ENCODE peak calls at places on chromosome 5, in five cellular contexts. One of them, this sample, is unnamed.

GRCh38 chr5:34582364-34582763 is 73.8 kb upstream of the RAI14 start:
- DNase-seq in suprapubic skin: no peak
- DNase-seq in upper lobe of left lung: no peak
- DNase-seq in A549: no peak
- DNase-seq in adrenal gland: no peak
- DNase-seq in this sample: no peak

GRCh38 chr5:82657036-82657699 is 379.0 kb upstream of the RPS23 start:
- DNase-seq in suprapubic skin: no peak
- DNase-seq in upper lobe of left lung: no peak
- DNase-seq in A549: no peak
- DNase-seq in adrenal gland: no peak
- DNase-seq in this sample: no peak

GRCh38 chr5:127064253-127064652 is 9.0 kb downstream of the C5orf63 start:
- DNase-seq in suprapubic skin: no peak
- DNase-seq in upper lobe of left lung: no peak
- DNase-seq in A549: no peak
- DNase-seq in adrenal gland: no peak
- DNase-seq in this sample: no peak

GRCh38 chr5:147539053-147539452 is 29.2 kb upstream of the DPYSL3 start:
- DNase-seq in suprapubic skin: no peak
- DNase-seq in upper lobe of left lung: no peak
- DNase-seq in A549: no peak
- DNase-seq in adrenal gland: peak; percentile 26
- DNase-seq in this sample: no peak

GRCh38 chr5:112824197-112824596 is 36.9 kb upstream of the SRP19 start:
- DNase-seq in suprapubic skin: no peak
- DNase-seq in upper lobe of left lung: no peak
- DNase-seq in A549: no peak
- DNase-seq in adrenal gland: no peak
- DNase-seq in this sample: no peak

GRCh38 chr5:141409598-141410306 is 1.9 kb downstream of the PCDHGB6 start:
- DNase-seq in suprapubic skin: no peak
- DNase-seq in upper lobe of left lung: peak; percentile 67
- DNase-seq in A549: no peak
- DNase-seq in adrenal gland: no peak
- DNase-seq in this sample: no peak

GRCh38 chr5:95223859-95224258 is 61.0 kb downstream of the MCTP1 start:
- DNase-seq in suprapubic skin: no peak
- DNase-seq in upper lobe of left lung: no peak
- DNase-seq in A549: no peak
- DNase-seq in adrenal gland: no peak
- DNase-seq in this sample: no peak

GRCh38 chr5:52693279-52693678 is 94.4 kb upstream of the ITGA1 start:
- DNase-seq in suprapubic skin: no peak
- DNase-seq in upper lobe of left lung: no peak
- DNase-seq in A549: no peak
- DNase-seq in adrenal gland: peak; percentile 71
- DNase-seq in this sample: peak; percentile 28

GRCh38 chr5:2746642-2747041 is 4.8 kb downstream of the IRX2 start:
- DNase-seq in suprapubic skin: no peak
- DNase-seq in upper lobe of left lung: no peak
- DNase-seq in A549: no peak
- DNase-seq in adrenal gland: no peak
- DNase-seq in this sample: no peak

GRCh38 chr5:27318701-27319100 is 280.3 kb upstream of the CDH9 start:
- DNase-seq in suprapubic skin: no peak
- DNase-seq in upper lobe of left lung: no peak
- DNase-seq in A549: no peak
- DNase-seq in adrenal gland: no peak
- DNase-seq in this sample: no peak

GRCh38 chr5:172983542-172984243 is at the start of gene ATP6V0E1:
- DNase-seq in suprapubic skin: peak; percentile 98
- DNase-seq in upper lobe of left lung: peak; percentile 100
- DNase-seq in A549: peak; percentile 94
- DNase-seq in adrenal gland: peak; percentile 97
- DNase-seq in this sample: peak; percentile 98
- TF ChIP-seq POLR2A in suprapubic skin: peak; percentile 94
- TF ChIP-seq POLR2A in upper lobe of left lung: peak; percentile 92
- TF ChIP-seq POLR2A in A549: peak; percentile 79
- TF ChIP-seq POLR2A in adrenal gland: peak; percentile 86
- TF ChIP-seq POLR2A in this sample: peak; percentile 45

GRCh38 chr5:117236941-117237340 is 662.3 kb upstream of the SEMA6A start:
- DNase-seq in suprapubic skin: no peak
- DNase-seq in upper lobe of left lung: no peak
- DNase-seq in A549: no peak
- DNase-seq in adrenal gland: no peak
- DNase-seq in this sample: no peak

GRCh38 chr5:117246386-117246785 is 671.8 kb upstream of the SEMA6A start:
- DNase-seq in suprapubic skin: no peak
- DNase-seq in upper lobe of left lung: no peak
- DNase-seq in A549: no peak
- DNase-seq in adrenal gland: no peak
- DNase-seq in this sample: no peak

GRCh38 chr5:117245130-117245529 is 670.5 kb upstream of the SEMA6A start:
- DNase-seq in suprapubic skin: no peak
- DNase-seq in upper lobe of left lung: no peak
- DNase-seq in A549: no peak
- DNase-seq in adrenal gland: no peak
- DNase-seq in this sample: no peak

GRCh38 chr5:117242028-117242427 is 667.4 kb upstream of the SEMA6A start:
- DNase-seq in suprapubic skin: no peak
- DNase-seq in upper lobe of left lung: no peak
- DNase-seq in A549: no peak
- DNase-seq in adrenal gland: no peak
- DNase-seq in this sample: no peak
- TF ChIP-seq CTCF in suprapubic skin: no peak
- TF ChIP-seq CTCF in upper lobe of left lung: no peak
- TF ChIP-seq CTCF in A549: no peak
- TF ChIP-seq CTCF in adrenal gland: no peak
- TF ChIP-seq CTCF in this sample: no peak

DNA sequence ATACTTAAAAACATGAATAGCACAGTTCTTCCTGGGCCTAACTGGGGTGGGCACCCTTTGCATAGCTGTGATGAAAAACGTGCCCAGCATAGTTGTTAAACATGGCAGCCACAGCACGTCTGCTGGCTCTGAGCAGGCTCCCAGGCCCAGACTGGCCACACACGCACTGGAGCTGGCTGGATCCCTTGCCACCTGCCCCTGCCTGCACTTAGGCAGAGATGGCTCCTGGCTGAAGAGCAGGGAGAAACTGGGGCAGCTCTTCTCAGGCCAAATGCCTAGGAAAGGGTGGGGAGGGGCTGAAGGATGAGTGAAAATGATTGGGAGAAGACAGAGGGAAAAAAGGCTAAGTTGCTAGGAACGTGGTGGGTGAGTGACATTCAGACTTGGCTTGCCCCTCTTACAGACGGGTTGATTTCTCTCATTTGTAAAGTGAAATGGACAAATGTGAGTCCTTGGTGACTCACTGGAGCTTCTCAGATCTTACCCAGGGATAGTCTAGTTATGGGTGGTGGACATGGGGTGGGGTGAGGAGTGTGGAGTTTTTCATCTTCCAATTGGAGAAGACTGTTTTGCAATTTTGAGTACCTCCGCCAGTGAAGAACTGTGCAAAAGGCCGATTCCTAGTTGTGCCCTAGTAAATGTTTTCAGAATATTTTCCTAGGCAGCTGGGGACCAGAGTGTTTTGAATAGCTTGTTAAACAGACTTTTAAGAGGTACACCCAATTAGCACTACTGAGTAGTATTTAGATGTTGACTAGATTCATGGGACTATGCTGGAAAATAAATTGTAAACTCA is 42.4 kb downstream of the TRIO start:
- DNase-seq in suprapubic skin: no peak
- DNase-seq in upper lobe of left lung: peak; percentile 41
- DNase-seq in A549: peak; percentile 51
- DNase-seq in adrenal gland: no peak
- DNase-seq in this sample: no peak
- TF ChIP-seq POLR2A in suprapubic skin: no peak
- TF ChIP-seq POLR2A in upper lobe of left lung: no peak
- TF ChIP-seq POLR2A in A549: no peak
- TF ChIP-seq POLR2A in adrenal gland: no peak
- TF ChIP-seq POLR2A in this sample: no peak

DNA sequence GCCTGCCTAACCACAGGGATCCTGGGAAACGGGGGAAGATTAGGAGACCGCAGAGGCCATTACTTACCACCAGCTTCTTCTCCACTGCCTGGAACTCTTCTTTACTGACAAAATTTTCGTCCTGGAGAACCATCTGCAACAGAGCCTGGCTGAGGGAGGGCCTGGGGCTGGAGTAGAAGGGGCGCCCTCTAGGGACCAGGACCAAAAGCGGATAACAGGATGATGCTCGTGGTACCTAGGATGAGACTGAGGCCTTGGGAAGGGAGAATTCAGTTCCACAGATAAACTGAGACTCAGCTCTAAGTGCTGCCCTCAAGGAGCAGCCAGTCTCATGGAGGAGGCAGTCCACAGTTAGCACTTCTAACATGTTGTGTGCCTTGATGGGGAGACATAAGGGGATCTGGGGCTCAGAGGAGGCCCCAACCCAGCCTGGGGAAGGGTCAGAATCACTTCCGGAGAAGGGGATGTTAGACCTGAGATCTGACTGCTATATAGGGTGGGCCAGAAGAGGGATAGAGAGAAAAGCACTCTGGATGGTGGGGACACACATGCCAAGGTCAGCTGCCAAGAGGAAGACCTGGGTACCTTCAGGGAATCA is 1.2 kb downstream of the SPATA24 start:
- DNase-seq in suprapubic skin: no peak
- DNase-seq in upper lobe of left lung: no peak
- DNase-seq in A549: peak; percentile 72
- DNase-seq in adrenal gland: peak; percentile 26
- DNase-seq in this sample: no peak
- TF ChIP-seq CTCF in suprapubic skin: no peak
- TF ChIP-seq CTCF in upper lobe of left lung: peak; percentile 13
- TF ChIP-seq CTCF in A549: peak; percentile 58
- TF ChIP-seq CTCF in adrenal gland: peak; percentile 32
- TF ChIP-seq CTCF in this sample: no peak

GRCh38 chr5:172188033-172188892 is at the start of gene STK10:
- DNase-seq in suprapubic skin: peak; percentile 92
- DNase-seq in upper lobe of left lung: peak; percentile 98
- DNase-seq in A549: peak; percentile 97
- DNase-seq in adrenal gland: peak; percentile 93
- DNase-seq in this sample: peak; percentile 92
- TF ChIP-seq POLR2A in suprapubic skin: peak; percentile 53
- TF ChIP-seq POLR2A in upper lobe of left lung: peak; percentile 48
- TF ChIP-seq POLR2A in A549: peak; percentile 64
- TF ChIP-seq POLR2A in adrenal gland: peak; percentile 74
- TF ChIP-seq POLR2A in this sample: no peak

GRCh38 chr5:179829732-179830435 is 9.2 kb downstream of the SQSTM1 start:
- DNase-seq in suprapubic skin: no peak
- DNase-seq in upper lobe of left lung: no peak
- DNase-seq in A549: no peak
- DNase-seq in adrenal gland: peak; percentile 17
- DNase-seq in this sample: no peak

GRCh38 chr5:179824745-179825112 is 4.0 kb downstream of the SQSTM1 start:
- DNase-seq in suprapubic skin: no peak
- DNase-seq in upper lobe of left lung: no peak
- DNase-seq in A549: no peak
- DNase-seq in adrenal gland: no peak
- DNase-seq in this sample: no peak

GRCh38 chr5:179825655-179826182 is 5.0 kb downstream of the SQSTM1 start:
- DNase-seq in suprapubic skin: no peak
- DNase-seq in upper lobe of left lung: no peak
- DNase-seq in A549: peak; percentile 39
- DNase-seq in adrenal gland: peak; percentile 54
- DNase-seq in this sample: no peak

GRCh38 chr5:179828756-179829421 is 8.2 kb downstream of the SQSTM1 start:
- DNase-seq in suprapubic skin: no peak
- DNase-seq in upper lobe of left lung: no peak
- DNase-seq in A549: no peak
- DNase-seq in adrenal gland: peak; percentile 22
- DNase-seq in this sample: no peak

GRCh38 chr5:179827684-179828083 is 7.0 kb downstream of the SQSTM1 start:
- DNase-seq in suprapubic skin: no peak
- DNase-seq in upper lobe of left lung: no peak
- DNase-seq in A549: peak; percentile 50
- DNase-seq in adrenal gland: peak; percentile 63
- DNase-seq in this sample: no peak
- TF ChIP-seq CTCF in suprapubic skin: no peak
- TF ChIP-seq CTCF in upper lobe of left lung: no peak
- TF ChIP-seq CTCF in A549: no peak
- TF ChIP-seq CTCF in adrenal gland: no peak
- TF ChIP-seq CTCF in this sample: no peak

GRCh38 chr5:13658761-13659160 is 285.7 kb downstream of the DNAH5 start:
- DNase-seq in suprapubic skin: no peak
- DNase-seq in upper lobe of left lung: no peak
- DNase-seq in A549: no peak
- DNase-seq in adrenal gland: no peak
- DNase-seq in this sample: no peak

GRCh38 chr5:13660072-13660471 is 284.4 kb downstream of the DNAH5 start:
- DNase-seq in suprapubic skin: no peak
- DNase-seq in upper lobe of left lung: no peak
- DNase-seq in A549: no peak
- DNase-seq in adrenal gland: no peak
- DNase-seq in this sample: no peak

GRCh38 chr5:13659391-13659790 is 285.1 kb downstream of the DNAH5 start:
- DNase-seq in suprapubic skin: no peak
- DNase-seq in upper lobe of left lung: no peak
- DNase-seq in A549: no peak
- DNase-seq in adrenal gland: no peak
- DNase-seq in this sample: no peak

GRCh38 chr5:13664377-13664776 is 280.1 kb downstream of the DNAH5 start:
- DNase-seq in suprapubic skin: no peak
- DNase-seq in upper lobe of left lung: no peak
- DNase-seq in A549: no peak
- DNase-seq in adrenal gland: no peak
- DNase-seq in this sample: no peak

GRCh38 chr5:13662646-13663045 is 281.8 kb downstream of the DNAH5 start:
- DNase-seq in suprapubic skin: no peak
- DNase-seq in upper lobe of left lung: no peak
- DNase-seq in A549: no peak
- DNase-seq in adrenal gland: no peak
- DNase-seq in this sample: no peak
- TF ChIP-seq POLR2A in suprapubic skin: no peak
- TF ChIP-seq POLR2A in upper lobe of left lung: no peak
- TF ChIP-seq POLR2A in A549: no peak
- TF ChIP-seq POLR2A in adrenal gland: no peak
- TF ChIP-seq POLR2A in this sample: no peak

GRCh38 chr5:132371603-132371994 is 2.1 kb downstream of the SLC22A5 start:
- DNase-seq in suprapubic skin: no peak
- DNase-seq in upper lobe of left lung: no peak
- DNase-seq in A549: no peak
- DNase-seq in adrenal gland: no peak
- DNase-seq in this sample: no peak
- TF ChIP-seq CTCF in suprapubic skin: no peak
- TF ChIP-seq CTCF in upper lobe of left lung: no peak
- TF ChIP-seq CTCF in A549: no peak
- TF ChIP-seq CTCF in adrenal gland: no peak
- TF ChIP-seq CTCF in this sample: no peak

GRCh38 chr5:79235578-79236363 is at the start of gene JMY:
- DNase-seq in suprapubic skin: peak; percentile 92
- DNase-seq in upper lobe of left lung: peak; percentile 97
- DNase-seq in A549: peak; percentile 82
- DNase-seq in adrenal gland: peak; percentile 90
- DNase-seq in this sample: peak; percentile 90
- TF ChIP-seq POLR2A in suprapubic skin: peak; percentile 77
- TF ChIP-seq POLR2A in upper lobe of left lung: peak; percentile 75
- TF ChIP-seq POLR2A in A549: peak; percentile 63
- TF ChIP-seq POLR2A in adrenal gland: peak; percentile 87
- TF ChIP-seq POLR2A in this sample: no peak

This sample was measured in stomach.